ENCODE peak calls at places on chromosome 11, in seven cellular contexts. O is HAP-1; T is OCI-LY7; S is upper lobe of left lung; H is CD8-positive, alpha-beta memory T cell; Y is ovary; A is IMR-90. L is an unnamed sample. For H3K9me3 and H3K36me3, the result is how much of the 10 kb centered on the place peaks cover.

GRCh38 chr11:19659529-19659928 is 53.1 kb upstream of the NAV2 start:
- DNase-seq in Y (no peak), S (no peak), O (no peak), H (no peak), A (no peak), T (no peak), L (no peak)

GRCh38 chr11:96393753-96394348 is 4.0 kb downstream of the JRKL start:
- DNase-seq in S (no peak), A (peak), H (no peak), T (peak), O (no peak), Y (no peak), L (no peak)

GRCh38 chr11:133724116-133724515 is 121.2 kb downstream of the SPATA19 start:
- DNase-seq in S (no peak), Y (no peak), A (no peak), O (no peak), H (no peak), T (no peak), L (no peak)

GRCh38 chr11:96097844-96098421 is 174.0 kb upstream of the MTMR2 start:
- DNase-seq in H (no peak), S (no peak), O (no peak), Y (no peak), T (no peak), A (peak), L (no peak)

GRCh38 chr11:17779861-17780594 is 45.4 kb downstream of the KCNC1 start:
- DNase-seq in A (no peak), S (peak), H (no peak), Y (peak), O (no peak), T (no peak), L (no peak)

GRCh38 chr11:2698386-2699184 is 1.2 kb downstream of the KCNQ1OT1 start:
- DNase-seq in Y (no peak), S (no peak), T (no peak), A (no peak), O (no peak), H (no peak), L (no peak)

GRCh38 chr11:6151117-6151516 is 19.0 kb downstream of the OR52B2 start:
- DNase-seq in Y (no peak), H (no peak), A (no peak), S (no peak), T (no peak), O (no peak), L (no peak)

GRCh38 chr11:23569547-23569946 is 709.3 kb upstream of the CCDC179 start:
- DNase-seq in Y (no peak), O (no peak), T (no peak), S (no peak), A (no peak), H (no peak), L (no peak)

GRCh38 chr11:10696797-10697620 is 3.5 kb upstream of the IRAG1 start:
- DNase-seq in S (no peak), Y (no peak), H (no peak), O (no peak), T (no peak), A (no peak), L (no peak)

GRCh38 chr11:123483058-123483457 is 53.0 kb downstream of the GRAMD1B start:
- DNase-seq in S (no peak), T (no peak), A (peak), H (no peak), O (no peak), Y (no peak), L (no peak)

GRCh38 chr11:45666648-45667642 is 1.5 kb upstream of the CHST1 start:
- DNase-seq in Y (peak), S (no peak), A (no peak), O (no peak), T (no peak), H (no peak), L (no peak)

GRCh38 chr11:63586451-63587166 is 23.4 kb upstream of the PLAAT2 start:
- DNase-seq in O (no peak), A (no peak), S (no peak), Y (no peak), T (no peak), H (no peak), L (no peak)

GRCh38 chr11:66316849-66317251 is at the start of gene CD248:
- DNase-seq in T (no peak), O (no peak), S (peak), H (no peak), A (peak), Y (peak), L (peak)

GRCh38 chr11:66317322-66317765 is 500 bp upstream of the CD248 start:
- DNase-seq in Y (peak), O (no peak), A (peak), H (no peak), S (peak), T (peak), L (peak)

GRCh38 chr11:66315921-66316811 is 678 bp downstream of the CD248 start:
- DNase-seq in A (no peak), O (no peak), H (no peak), T (no peak), Y (peak), S (peak), L (no peak)

GRCh38 chr11:66318576-66318970 is 1.7 kb upstream of the CD248 start:
- DNase-seq in S (no peak), O (no peak), H (no peak), Y (no peak), A (no peak), T (no peak), L (no peak)

DNA sequence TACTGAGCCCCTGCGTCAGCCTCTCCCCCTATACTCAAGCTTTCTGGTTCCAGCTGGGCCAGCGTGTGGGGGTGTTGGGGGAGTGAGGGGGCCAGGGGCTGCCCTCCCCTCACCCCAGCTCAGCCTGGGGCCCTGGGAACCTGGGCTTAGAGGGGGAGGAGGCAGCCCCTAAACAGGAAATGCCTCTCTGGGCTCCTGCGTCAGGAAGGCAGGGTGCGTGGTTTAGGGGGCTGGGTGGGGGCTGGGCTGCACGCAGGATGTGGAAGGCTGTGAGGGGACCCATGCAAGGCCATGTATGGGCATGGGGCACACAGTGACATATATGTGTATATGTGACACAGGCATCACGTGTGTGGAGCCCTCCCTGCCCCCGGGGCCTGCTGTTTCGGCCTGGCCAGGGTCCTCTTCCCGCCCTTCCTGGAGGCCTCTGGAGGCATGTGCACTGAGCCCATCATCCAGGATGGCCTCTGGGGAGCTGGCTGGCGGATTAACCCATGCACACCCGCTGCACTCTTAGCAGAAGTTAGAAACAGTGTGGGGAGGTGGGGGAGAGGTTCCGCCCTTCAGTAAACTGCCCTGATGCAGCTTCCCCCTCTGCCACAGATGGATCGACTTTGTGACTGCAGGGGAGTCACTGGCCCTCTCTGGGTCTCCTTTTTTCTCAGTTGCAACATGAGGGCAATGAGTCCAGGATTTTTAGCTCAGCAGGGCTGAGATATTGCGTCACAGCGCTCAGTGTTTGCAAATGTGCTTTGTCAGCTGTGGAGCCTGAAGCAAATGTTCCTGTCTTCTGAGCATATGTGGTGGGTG is 1.1 kb upstream of the CD248 start:
- DNase-seq in H (peak), O (no peak), T (peak), S (peak), Y (peak), A (peak), L (peak)
- H3K4me3 ChIP-seq in H (peak), O (no peak), T (peak), S (no peak), Y (no peak), A (no peak), L (peak)

GRCh38 chr11:84319853-84320252 is 1033.7 kb upstream of the CCDC90B start:
- DNase-seq in H (no peak), T (no peak), Y (no peak), O (no peak), S (no peak), A (no peak), L (peak)
- H3K9me3 ChIP-seq in H (under half), T (under half), Y (under half), O (under half), S (under half), A (under half), L (under half)

GRCh38 chr11:75400110-75400865 is 970 bp downstream of the RPS3 start:
- DNase-seq in H (no peak), Y (no peak), A (peak), T (peak), O (no peak), S (no peak), L (no peak)

GRCh38 chr11:75403037-75403436 is 3.7 kb downstream of the RPS3 start:
- DNase-seq in H (no peak), A (no peak), O (no peak), T (no peak), Y (no peak), S (no peak), L (no peak)

GRCh38 chr11:75398906-75399305 is 412 bp upstream of the RPS3 start:
- DNase-seq in O (no peak), Y (no peak), H (no peak), T (no peak), S (no peak), A (no peak), L (no peak)

GRCh38 chr11:75402002-75402773 is 2.9 kb downstream of the RPS3 start:
- DNase-seq in Y (no peak), A (no peak), H (no peak), O (peak), S (no peak), T (no peak), L (no peak)

GRCh38 chr11:75399344-75400109 is at the start of gene RPS3:
- DNase-seq in A (peak), T (peak), S (peak), Y (peak), O (peak), H (peak), L (peak)
- H3K36me3 ChIP-seq in A (under half), T (half or more), S (under half), Y (under half), O (half or more), H (under half), L (under half)

DNA sequence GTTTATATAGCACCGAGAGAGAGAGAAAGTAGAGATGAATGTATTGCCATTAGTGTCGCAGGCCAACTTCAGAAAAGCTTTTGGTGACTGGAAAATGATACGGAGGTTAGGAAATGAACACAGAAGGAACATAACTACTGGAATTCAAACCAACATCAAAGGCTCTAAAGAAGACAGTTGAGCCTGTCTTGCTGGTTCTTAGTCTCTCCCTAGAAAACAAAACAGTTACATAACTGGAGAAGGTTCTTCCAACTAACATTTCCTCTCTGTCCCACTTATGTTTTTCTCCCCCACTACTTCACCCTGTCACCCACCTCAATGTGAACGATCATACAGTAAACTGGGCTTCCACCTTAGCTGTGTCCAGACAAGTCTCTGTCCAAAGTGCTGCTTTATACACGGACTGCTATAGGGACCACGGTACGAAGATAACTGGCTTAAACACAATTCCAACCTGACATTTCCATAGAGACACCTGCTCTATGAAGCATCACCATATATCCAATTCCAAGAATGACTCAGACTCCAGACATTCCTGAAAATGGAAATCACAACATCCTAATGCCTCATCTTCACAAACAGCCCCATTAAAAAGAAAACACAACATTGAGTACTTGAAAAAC is 85.2 kb upstream of the ARHGAP32 start:
- DNase-seq in A (peak), Y (no peak), T (no peak), O (no peak), S (no peak), H (no peak), L (no peak)
- H3K4me3 ChIP-seq in A (no peak), Y (no peak), T (no peak), O (no peak), S (no peak), H (no peak), L (no peak)

L was measured in BE2C.